ENCODE peak calls at places on chromosomes 5 and 9, in nine cellular contexts. Q is neural progenitor cell, W is H1, G is foreskin keratinocyte, J is AG04450, E is body of pancreas, M is left ventricle myocardium inferior, B is A549, H is psoas muscle. K is an unnamed sample.

GRCh38 chr5:31366941-31367340 is 165.0 kb downstream of the DROSHA start:
- DNase-seq in W (no peak), Q (no peak), M (no peak), H (no peak), E (no peak), J (no peak), B (no peak), G (no peak), K (no peak)

GRCh38 chr9:135369401-135369800 is 110.2 kb upstream of the PPP1R26 start:
- DNase-seq in E (no peak), J (no peak), B (no peak), H (no peak), M (no peak), Q (no peak), G (peak; percentile 79), W (no peak), K (no peak)

GRCh38 chr9:86734762-86735161 is 212.5 kb downstream of the GAS1 start:
- DNase-seq in M (no peak), Q (no peak), W (no peak), H (no peak), B (no peak), J (no peak), E (no peak), G (peak; percentile 36), K (no peak)

GRCh38 chr9:2066312-2067273 is 51.4 kb downstream of the SMARCA2 start:
- DNase-seq in M (no peak), Q (peak; percentile 54), J (no peak), W (no peak), B (no peak), G (peak; percentile 14), H (no peak), E (peak; percentile 36), K (no peak)

GRCh38 chr9:76704601-76705204 is 59.5 kb upstream of the PCA3 start:
- DNase-seq in M (no peak), J (peak; percentile 82), G (peak; percentile 59), B (peak; percentile 44), W (peak; percentile 7), H (no peak), Q (peak; percentile 87), E (no peak), K (no peak)

GRCh38 chr9:92745236-92745790 is 19.3 kb downstream of the BICD2 start:
- DNase-seq in W (no peak), M (no peak), J (no peak), G (no peak), E (no peak), B (no peak), H (no peak), Q (no peak), K (no peak)

GRCh38 chr9:297104-297794 is 82.6 kb downstream of the DOCK8 start:
- DNase-seq in W (no peak), G (peak; percentile 39), M (no peak), E (peak; percentile 15), H (peak; percentile 48), Q (no peak), B (peak; percentile 16), J (no peak), K (no peak)

GRCh38 chr5:10747678-10748622 is 13.1 kb downstream of the DAP start:
- DNase-seq in Q (no peak), G (no peak), J (no peak), B (no peak), E (peak; percentile 67), M (no peak), H (no peak), W (no peak), K (no peak)

GRCh38 chr5:20636686-20637085 is 648.7 kb upstream of the CDH18 start:
- DNase-seq in W (no peak), Q (no peak), M (no peak), J (no peak), H (no peak), G (peak; percentile 55), B (no peak), E (no peak), K (no peak)

GRCh38 chr5:132007399-132008162 is 3.9 kb downstream of the ACSL6 start:
- DNase-seq in G (peak; percentile 85), E (peak; percentile 92), W (peak; percentile 73), Q (peak; percentile 90), H (peak; percentile 78), J (peak; percentile 37), B (peak; percentile 70), M (peak; percentile 68), K (peak; percentile 45)

GRCh38 chr5:149419532-149420485 is 40.7 kb upstream of the IL17B start:
- DNase-seq in M (peak; percentile 59), W (no peak), G (no peak), J (no peak), B (no peak), E (no peak), H (peak; percentile 68), Q (no peak), K (no peak)

GRCh38 chr5:144333336-144333920 is 162.8 kb downstream of the KCTD16 start:
- DNase-seq in Q (no peak), E (no peak), J (no peak), H (no peak), M (no peak), G (peak; percentile 84), B (no peak), W (no peak), K (no peak)

GRCh38 chr5:125415126-125415525 is 668.7 kb upstream of the ZNF608 start:
- DNase-seq in B (no peak), H (no peak), W (no peak), Q (no peak), G (no peak), M (no peak), J (no peak), E (no peak), K (no peak)

GRCh38 chr9:70668751-70669150 is 254.3 kb upstream of the KLF9 start:
- DNase-seq in M (no peak), G (peak; percentile 42), Q (no peak), H (no peak), J (no peak), W (no peak), E (no peak), B (no peak), K (no peak)

GRCh38 chr9:80699551-80699998 is 989.8 kb downstream of the TLE1 start:
- DNase-seq in E (no peak), H (no peak), M (no peak), W (no peak), G (peak; percentile 99), J (peak; percentile 26), B (no peak), Q (peak; percentile 1), K (no peak)
- H3K27ac ChIP-seq in E (no peak overlapping the region), H (no peak overlapping the region), M (no peak overlapping the region), W (no peak overlapping the region), G (peak overlapping the region; percentile 16), J (no peak overlapping the region), B (no peak overlapping the region), Q (no peak overlapping the region), K (no peak overlapping the region)

GRCh38 chr5:78512440-78512839 is 136.1 kb downstream of the LHFPL2 start:
- DNase-seq in E (no peak), G (no peak), H (no peak), B (no peak), W (no peak), Q (no peak), M (no peak), J (no peak), K (no peak)
- H3K27ac ChIP-seq in E (no peak overlapping the region), G (no peak overlapping the region), H (no peak overlapping the region), B (no peak overlapping the region), W (no peak overlapping the region), Q (no peak overlapping the region), M (no peak overlapping the region), J (no peak overlapping the region), K (no peak overlapping the region)

GRCh38 chr5:124402144-124402581 is 344.3 kb downstream of the ZNF608 start:
- DNase-seq in W (no peak), Q (no peak), G (peak; percentile 80), H (no peak), J (no peak), B (no peak), E (peak; percentile 13), M (no peak), K (peak; percentile 6)

GRCh38 chr5:124401247-124402143 is 344.9 kb downstream of the ZNF608 start:
- DNase-seq in W (no peak), E (no peak), J (no peak), G (no peak), B (no peak), H (no peak), Q (no peak), M (no peak), K (no peak)

GRCh38 chr5:124403281-124403680 is 343.2 kb downstream of the ZNF608 start:
- DNase-seq in J (no peak), B (no peak), M (no peak), Q (no peak), E (no peak), W (no peak), G (no peak), H (no peak), K (no peak)

GRCh38 chr5:124408738-124409453 is 337.5 kb downstream of the ZNF608 start:
- DNase-seq in H (no peak), G (peak; percentile 45), J (no peak), W (no peak), E (no peak), B (no peak), M (no peak), Q (peak; percentile 70), K (no peak)

GRCh38 chr5:124404796-124405195 is 341.6 kb downstream of the ZNF608 start:
- DNase-seq in W (no peak), J (no peak), G (no peak), B (no peak), E (no peak), M (no peak), H (no peak), Q (no peak), K (no peak)
- H3K27ac ChIP-seq in W (no peak overlapping the region), J (no peak overlapping the region), G (no peak overlapping the region), B (no peak overlapping the region), E (no peak overlapping the region), M (no peak overlapping the region), H (no peak overlapping the region), Q (no peak overlapping the region), K (no peak overlapping the region)

DNA sequence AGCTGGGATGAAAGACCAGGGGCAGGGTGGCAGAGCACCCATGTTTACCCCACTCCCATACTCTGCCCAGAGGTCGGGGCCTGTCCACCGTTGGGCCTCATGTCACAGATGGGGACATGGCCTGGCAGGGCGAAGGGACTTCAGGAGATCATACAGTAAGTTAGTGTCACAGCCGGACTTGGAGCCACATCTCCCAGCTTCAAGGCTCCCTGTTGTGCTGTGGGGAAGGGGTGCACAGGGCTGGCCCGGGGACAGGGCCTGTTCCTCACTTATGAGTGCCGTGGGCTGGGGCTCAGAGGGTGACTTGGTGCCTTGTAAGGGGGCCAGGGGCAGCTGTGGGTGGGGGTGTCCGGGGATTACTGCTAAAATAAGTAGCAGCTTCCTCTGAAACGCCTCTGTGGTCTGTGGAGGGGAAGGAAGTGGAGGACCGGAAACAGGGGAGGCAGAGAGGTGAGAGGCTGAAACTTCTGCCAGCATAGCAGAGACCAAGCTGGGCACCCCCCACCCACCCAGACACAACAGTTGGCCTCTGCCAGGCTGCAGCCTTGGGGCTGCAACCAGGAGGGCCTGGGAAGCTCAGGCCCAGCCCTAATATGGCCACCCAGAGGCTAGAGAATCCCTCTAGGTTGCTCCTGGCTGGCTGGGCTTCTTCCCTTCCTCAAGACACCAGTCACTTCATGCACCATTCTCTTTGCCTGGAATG is 41.1 kb upstream of the NEK6 start:
- DNase-seq in Q (no peak), J (no peak), H (peak; percentile 50), W (no peak), E (no peak), B (no peak), M (peak; percentile 46), G (no peak), K (no peak)
- H3K27ac ChIP-seq in Q (no peak overlapping the region), J (no peak overlapping the region), H (no peak overlapping the region), W (no peak overlapping the region), E (no peak overlapping the region), B (no peak overlapping the region), M (peak overlapping the region; percentile 56), G (no peak overlapping the region), K (no peak overlapping the region)

GRCh38 chr5:62333250-62333800 is 27.3 kb downstream of the KIF2A start:
- DNase-seq in E (no peak), H (no peak), B (no peak), J (no peak), W (no peak), Q (no peak), G (no peak), M (no peak), K (no peak)
- H3K27ac ChIP-seq in E (no peak overlapping the region), H (no peak overlapping the region), B (no peak overlapping the region), J (no peak overlapping the region), W (no peak overlapping the region), Q (no peak overlapping the region), G (no peak overlapping the region), M (no peak overlapping the region), K (no peak overlapping the region)